ENCODE peak calls at places on chromosomes 6 and 20, in five cellular contexts. D is NCI-H187; A is activated CD8-positive, alpha-beta T cell treated with anti-CD3 and anti-CD28 coated beads for 36 hours; M is EL; B is amniotic stem cell. C is an unnamed sample.

GRCh38 chr6:19839237-19839546 is 2.0 kb downstream of the ID4 start:
- DNase-seq in D (peak), B (no peak), A (no peak), M (no peak), C (no peak)

GRCh38 chr6:113450061-113450465 is 407.1 kb upstream of the MARCKS start:
- DNase-seq in B (no peak), D (no peak), M (peak), A (no peak), C (no peak)

GRCh38 chr6:111737065-111737521 is 131.4 kb upstream of the TRAF3IP2 start:
- DNase-seq in D (no peak), A (peak), M (peak), B (no peak), C (no peak)

GRCh38 chr20:62025832-62026563 is 39.7 kb downstream of the TAF4 start:
- DNase-seq in A (peak), M (peak), D (no peak), B (peak), C (peak)

GRCh38 chr20:16273812-16274560 is 299.3 kb downstream of the KIF16B start:
- DNase-seq in A (no peak), M (no peak), B (no peak), D (no peak), C (no peak)

GRCh38 chr6:105911106-105911629 is 175.0 kb upstream of the PRDM1 start:
- DNase-seq in D (no peak), A (no peak), B (no peak), M (no peak), C (no peak)

GRCh38 chr20:43409041-43409913 is 48.4 kb upstream of the SRSF6 start:
- DNase-seq in B (peak), A (peak), M (peak), D (no peak), C (peak)

GRCh38 chr20:60407011-60407771 is 449.0 kb downstream of the CDH26 start:
- DNase-seq in M (no peak), A (no peak), D (no peak), B (no peak), C (no peak)

GRCh38 chr6:56860466-56860865 is 94.4 kb upstream of the BEND6 start:
- DNase-seq in M (peak), B (no peak), D (no peak), A (no peak), C (peak)

GRCh38 chr6:119612871-119613515 is 263.4 kb upstream of the MAN1A1 start:
- DNase-seq in A (no peak), M (peak), D (no peak), B (no peak), C (no peak)

GRCh38 chr6:57262491-57262890 is 40.4 kb upstream of the RAB23 start:
- DNase-seq in D (no peak), M (peak), B (no peak), A (no peak), C (no peak)

GRCh38 chr20:19850190-19850533 is 92.1 kb downstream of the RIN2 start:
- DNase-seq in D (no peak), M (no peak), B (no peak), A (no peak), C (no peak)

GRCh38 chr6:141195251-141195832 is 937.4 kb upstream of the GJE1 start:
- DNase-seq in D (no peak), A (no peak), M (no peak), B (no peak), C (no peak)

GRCh38 chr6:149389509-149390297 is 10.4 kb upstream of the SUMO4 start:
- DNase-seq in M (no peak), A (no peak), B (no peak), D (no peak), C (no peak)

GRCh38 chr6:119791746-119792145 is 442.2 kb upstream of the MAN1A1 start:
- DNase-seq in B (no peak), A (no peak), M (no peak), D (no peak), C (no peak)

GRCh38 chr20:57547250-57547649 is 13.7 kb upstream of the PCK1 start:
- DNase-seq in M (no peak), D (no peak), B (no peak), A (no peak), C (no peak)

GRCh38 chr6:149271348-149272340 is 45.9 kb upstream of the TAB2 start:
- DNase-seq in D (no peak), A (peak), B (no peak), M (peak), C (no peak)

GRCh38 chr20:4944518-4944917 is 56.8 kb downstream of the SLC23A2 start:
- DNase-seq in M (no peak), D (no peak), A (no peak), B (no peak), C (no peak)

GRCh38 chr20:46646659-46647380 is 4.4 kb downstream of the SLC13A3 start:
- DNase-seq in B (no peak), M (no peak), A (no peak), D (no peak), C (no peak)

GRCh38 chr6:148520109-148520841 is 177.6 kb downstream of the SASH1 start:
- DNase-seq in B (no peak), D (no peak), M (no peak), A (no peak), C (no peak)

GRCh38 chr20:41499961-41500725 is 118.0 kb downstream of the CHD6 start:
- DNase-seq in M (peak), D (no peak), A (no peak), B (no peak), C (no peak)

GRCh38 chr6:78701407-78701806 is 165.9 kb upstream of the IRAK1BP1 start:
- DNase-seq in M (peak), A (no peak), B (no peak), D (no peak), C (no peak)

GRCh38 chr6:163672710-163673109 is 258.2 kb downstream of the QKI start:
- DNase-seq in B (no peak), M (no peak), A (no peak), D (no peak), C (no peak)

GRCh38 chr6:49676671-49677281 is 36.6 kb downstream of the CRISP2 start:
- DNase-seq in B (no peak), D (no peak), A (no peak), M (peak), C (peak)

GRCh38 chr20:14707865-14708574 is 370.6 kb upstream of the FLRT3 start:
- DNase-seq in B (no peak), A (no peak), D (no peak), M (no peak), C (no peak)

GRCh38 chr6:159943101-159943632 is 25.7 kb upstream of the IGF2R start:
- DNase-seq in D (no peak), A (no peak), B (no peak), M (peak), C (no peak)

GRCh38 chr6:122494665-122495272 is 23.2 kb upstream of the SERINC1 start:
- DNase-seq in D (peak), M (no peak), B (no peak), A (no peak), C (no peak)

GRCh38 chr6:21845018-21845417 is 251.5 kb downstream of the SOX4 start:
- DNase-seq in B (no peak), D (no peak), A (no peak), M (no peak), C (peak)

GRCh38 chr20:1108437-1108920 is 9.9 kb upstream of the PSMF1 start:
- DNase-seq in B (no peak), D (no peak), M (peak), A (peak), C (peak)

C was measured in endothelial cell of umbilical vein.